ENCODE peak calls at places on chromosomes 1 and 21, in nine cellular contexts. N is tibial artery, O is A549, Q is cardiac muscle cell, V is psoas muscle, F is stomach, Y is astrocyte, W is colonic mucosa, I is neuronal stem cell. G is an unnamed sample.

GRCh38 chr1:36172983-36173382 is 17.0 kb downstream of the MAP7D1 start:
- DNase-seq in Q (peak; percentile 56), F (no peak), Y (peak; percentile 85), V (no peak), O (no peak), N (no peak), I (no peak), W (no peak), G (no peak)

GRCh38 chr1:44323952-44324351 is 31.1 kb downstream of the ERI3 start:
- DNase-seq in I (no peak), V (no peak), O (no peak), N (no peak), Y (no peak), F (no peak), W (no peak), Q (no peak), G (no peak)

GRCh38 chr1:183887826-183888819 is 83.2 kb downstream of the RGL1 start:
- DNase-seq in F (no peak), Y (peak; percentile 83), W (no peak), N (no peak), I (no peak), Q (no peak), O (no peak), V (no peak), G (no peak)

GRCh38 chr21:16522512-16522911 is 792.7 kb downstream of the USP25 start:
- DNase-seq in Y (peak; percentile 78), N (no peak), Q (no peak), F (no peak), V (no peak), I (no peak), O (no peak), W (no peak), G (no peak)

GRCh38 chr1:233668725-233669294 is 54.9 kb downstream of the KCNK1 start:
- DNase-seq in Q (peak; percentile 46), O (peak; percentile 71), N (no peak), V (no peak), I (no peak), Y (peak; percentile 78), F (no peak), W (peak; percentile 55), G (no peak)

GRCh38 chr1:222914861-222915632 is 100.2 kb downstream of the DISP1 start:
- DNase-seq in W (no peak), I (no peak), Q (peak; percentile 88), F (no peak), N (no peak), V (no peak), Y (peak; percentile 80), O (peak; percentile 47), G (no peak)

GRCh38 chr1:67536957-67537646 is 106.9 kb upstream of the SERBP1 start:
- DNase-seq in Q (no peak), N (peak; percentile 73), Y (no peak), O (no peak), I (no peak), W (no peak), F (no peak), V (no peak), G (no peak)

GRCh38 chr1:95562230-95562629 is 328.2 kb downstream of the RWDD3 start:
- DNase-seq in F (no peak), I (no peak), W (no peak), O (no peak), Y (no peak), N (no peak), Q (no peak), V (no peak), G (no peak)

GRCh38 chr1:156803086-156803851 is 13.4 kb downstream of the SH2D2A start:
- DNase-seq in V (no peak), Y (no peak), O (no peak), W (no peak), N (peak; percentile 61), I (no peak), Q (no peak), F (no peak), G (no peak)

GRCh38 chr1:222043444-222044292 is 301.8 kb upstream of the DUSP10 start:
- DNase-seq in W (no peak), O (peak; percentile 11), Q (peak; percentile 94), Y (peak; percentile 97), I (no peak), N (no peak), V (no peak), F (no peak), G (peak; percentile 25)

GRCh38 chr1:151391079-151391563 is 8.3 kb upstream of the PSMB4 start:
- DNase-seq in Y (no peak), I (no peak), O (no peak), W (peak; percentile 62), V (no peak), Q (no peak), N (no peak), F (no peak), G (no peak)

GRCh38 chr1:95622609-95623008 is 388.6 kb downstream of the RWDD3 start:
- DNase-seq in V (no peak), N (no peak), O (no peak), W (no peak), I (no peak), F (no peak), Q (no peak), Y (no peak), G (no peak)

GRCh38 chr1:180098242-180098995 is 56.2 kb upstream of the QSOX1 start:
- DNase-seq in N (no peak), Y (peak; percentile 59), Q (peak; percentile 89), W (no peak), I (no peak), V (no peak), O (peak; percentile 51), F (no peak), G (no peak)

GRCh38 chr21:41643246-41643966 is 123.4 kb downstream of the RIPK4 start:
- DNase-seq in O (no peak), Q (peak; percentile 73), I (no peak), W (no peak), V (no peak), F (no peak), N (no peak), Y (peak; percentile 57), G (no peak)

DNA sequence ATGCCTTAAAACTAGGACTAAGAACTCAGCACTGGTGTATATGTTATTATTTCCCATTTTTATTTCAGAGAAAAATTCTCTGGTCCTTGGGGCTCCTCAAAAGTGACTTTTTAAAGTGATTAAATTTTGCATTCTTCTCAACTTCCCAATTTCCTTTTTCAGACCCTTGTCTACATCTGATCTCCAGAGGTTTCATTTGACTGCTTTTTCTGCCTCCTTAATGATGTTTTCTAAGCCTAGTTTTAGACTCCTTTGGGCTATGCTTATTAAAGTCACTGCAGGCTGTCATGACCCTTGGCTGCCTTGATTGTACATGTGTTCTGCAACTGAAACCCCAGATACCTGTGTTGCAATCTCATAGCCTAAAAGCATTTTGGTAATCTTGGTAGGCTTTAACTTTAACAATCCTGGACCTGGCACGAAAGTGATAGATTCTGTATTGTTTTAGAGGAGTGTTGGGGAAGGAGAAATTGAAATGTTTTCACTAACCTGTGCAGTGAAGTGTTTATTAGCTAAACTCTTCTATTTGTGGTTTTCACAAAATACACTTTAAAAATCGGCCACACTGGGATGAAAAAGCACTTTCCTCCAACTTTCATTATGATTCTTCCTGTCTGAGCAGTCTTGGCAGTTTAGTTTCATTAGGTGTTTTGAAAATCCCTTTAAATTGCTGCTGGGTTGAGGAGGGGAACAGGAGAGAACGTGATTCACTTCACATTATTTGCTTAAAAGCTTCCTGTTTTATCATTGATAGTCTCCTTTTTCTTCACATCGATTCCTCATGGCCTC is 4.8 kb downstream of the MACO1 start:
- DNase-seq in Q (peak; percentile 30), I (no peak), Y (no peak), W (no peak), O (no peak), N (no peak), F (no peak), V (no peak), G (no peak)
- H3K4me1 ChIP-seq in Q (peaks cover 21% of the 10 kb centered on the region), I (no peaks in the 10 kb centered on the region), Y (peaks cover 8% of the 10 kb centered on the region), W (peaks cover 6% of the 10 kb centered on the region), O (peaks cover 46% of the 10 kb centered on the region), N (peaks cover 43% of the 10 kb centered on the region), F (peaks cover 46% of the 10 kb centered on the region), V (peaks cover 55% of the 10 kb centered on the region), G (peaks cover 59% of the 10 kb centered on the region)

GRCh38 chr1:198253259-198253658 is 96.5 kb downstream of the NEK7 start:
- DNase-seq in Q (no peak), I (no peak), F (no peak), W (no peak), O (no peak), N (no peak), Y (no peak), V (no peak), G (no peak)

GRCh38 chr1:198255783-198256182 is 99.0 kb downstream of the NEK7 start:
- DNase-seq in V (no peak), W (no peak), F (no peak), I (no peak), N (no peak), Q (no peak), Y (no peak), O (no peak), G (no peak)

GRCh38 chr1:198254948-198255347 is 98.2 kb downstream of the NEK7 start:
- DNase-seq in W (no peak), I (no peak), N (no peak), O (no peak), V (no peak), Q (no peak), F (no peak), Y (peak; percentile 52), G (no peak)

GRCh38 chr1:198253668-198254067 is 96.9 kb downstream of the NEK7 start:
- DNase-seq in Q (peak; percentile 45), O (no peak), Y (peak; percentile 85), W (no peak), F (no peak), I (no peak), N (no peak), V (peak; percentile 23), G (no peak)

GRCh38 chr1:198254521-198254920 is 97.7 kb downstream of the NEK7 start:
- DNase-seq in W (no peak), I (no peak), Y (no peak), N (no peak), F (no peak), V (no peak), Q (peak; percentile 51), O (no peak), G (no peak)
- H3K4me1 ChIP-seq in W (no peaks in the 10 kb centered on the region), I (no peaks in the 10 kb centered on the region), Y (peaks cover 17% of the 10 kb centered on the region), N (peaks cover 7% of the 10 kb centered on the region), F (no peaks in the 10 kb centered on the region), V (peaks cover 26% of the 10 kb centered on the region), Q (peaks cover 2% of the 10 kb centered on the region), O (peaks cover 28% of the 10 kb centered on the region), G (peaks cover 19% of the 10 kb centered on the region)

GRCh38 chr1:32993215-32993566 is 28.6 kb upstream of the RNF19B start:
- DNase-seq in Y (no peak), F (no peak), N (no peak), Q (no peak), W (no peak), O (no peak), V (no peak), I (no peak), G (no peak)
- H3K4me1 ChIP-seq in Y (peaks cover 58% of the 10 kb centered on the region), F (peaks cover 32% of the 10 kb centered on the region), N (peaks cover 43% of the 10 kb centered on the region), Q (peaks cover 32% of the 10 kb centered on the region), W (peaks cover 5% of the 10 kb centered on the region), O (peaks cover 56% of the 10 kb centered on the region), V (peaks cover 45% of the 10 kb centered on the region), I (peaks cover 5% of the 10 kb centered on the region), G (peaks cover 66% of the 10 kb centered on the region)

DNA sequence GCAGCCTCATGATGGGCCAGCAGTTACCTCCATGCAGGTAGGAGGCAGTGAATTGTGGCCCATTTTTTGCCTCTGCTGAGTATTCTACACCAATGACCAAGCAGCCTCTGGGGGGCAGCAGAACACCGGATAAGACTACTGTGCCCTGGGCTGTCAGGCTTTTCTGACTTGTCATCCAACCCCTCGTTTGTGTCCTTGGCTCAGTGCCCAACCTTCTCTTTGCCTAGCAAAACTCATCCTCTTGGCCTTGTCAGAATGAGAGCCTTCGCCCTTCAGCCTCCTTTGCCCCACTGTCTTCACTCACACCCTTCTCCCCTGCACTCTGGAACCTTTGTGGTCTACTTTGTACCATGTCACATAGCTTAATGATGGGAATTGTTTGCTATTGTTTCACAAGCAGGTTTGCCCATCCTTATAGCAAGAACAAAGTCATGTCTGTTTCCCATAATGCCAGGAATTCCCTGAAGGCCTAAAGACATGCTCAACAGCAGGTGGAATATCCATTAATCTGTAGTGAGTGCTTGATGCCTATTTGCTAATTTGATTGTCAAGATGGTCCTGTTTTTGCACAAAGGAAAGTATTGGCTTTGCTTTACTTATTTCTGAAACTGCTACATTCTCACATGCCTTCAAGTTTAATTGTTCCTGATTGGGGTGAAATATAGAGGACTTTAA is 255.9 kb downstream of the HHAT start:
- DNase-seq in F (peak; percentile 77), W (peak; percentile 77), V (peak; percentile 86), I (peak; percentile 74), O (peak; percentile 94), Q (peak; percentile 78), Y (peak; percentile 47), N (peak; percentile 78), G (peak; percentile 77)
- H3K4me1 ChIP-seq in F (no peaks in the 10 kb centered on the region), W (no peaks in the 10 kb centered on the region), V (no peaks in the 10 kb centered on the region), I (no peaks in the 10 kb centered on the region), O (peaks cover 14% of the 10 kb centered on the region), Q (peaks cover 16% of the 10 kb centered on the region), Y (peaks cover 7% of the 10 kb centered on the region), N (no peaks in the 10 kb centered on the region), G (no peaks in the 10 kb centered on the region)